ENCODE peak calls at places on chromosomes 7 and 10, in five cellular contexts. One of them, this sample, is unnamed. For H3K27me3, the result is how much of the 10 kb centered on the place peaks cover.

GRCh38 chr7:13240349-13240748 is 552.9 kb downstream of the ARL4A start:
- DNase-seq in tibial nerve: no peak
- DNase-seq in PC-9: no peak
- DNase-seq in H9: peak
- DNase-seq in adipocyte: peak
- DNase-seq in this sample: peak

GRCh38 chr7:82194011-82194410 is 249.6 kb downstream of the CACNA2D1 start:
- DNase-seq in tibial nerve: no peak
- DNase-seq in PC-9: no peak
- DNase-seq in H9: no peak
- DNase-seq in adipocyte: peak
- DNase-seq in this sample: no peak

GRCh38 chr10:101071266-101071884 is 9.6 kb downstream of the KAZALD1 start:
- DNase-seq in tibial nerve: peak
- DNase-seq in PC-9: no peak
- DNase-seq in H9: no peak
- DNase-seq in adipocyte: no peak
- DNase-seq in this sample: no peak

GRCh38 chr7:130899638-130900401 is 165.8 kb upstream of the KLF14 start:
- DNase-seq in tibial nerve: no peak
- DNase-seq in PC-9: no peak
- DNase-seq in H9: no peak
- DNase-seq in adipocyte: no peak
- DNase-seq in this sample: no peak

GRCh38 chr7:108135446-108136190 is 5.5 kb upstream of the LAMB4 start:
- DNase-seq in tibial nerve: no peak
- DNase-seq in PC-9: no peak
- DNase-seq in H9: no peak
- DNase-seq in adipocyte: no peak
- DNase-seq in this sample: no peak

GRCh38 chr7:27248911-27249723 is 6.5 kb downstream of the EVX1 start:
- DNase-seq in tibial nerve: no peak
- DNase-seq in PC-9: no peak
- DNase-seq in H9: no peak
- DNase-seq in adipocyte: no peak
- DNase-seq in this sample: no peak

GRCh38 chr7:32958046-32959025 is 1.1 kb downstream of the FKBP9 start:
- DNase-seq in tibial nerve: peak
- DNase-seq in PC-9: peak
- DNase-seq in H9: peak
- DNase-seq in adipocyte: peak
- DNase-seq in this sample: peak

GRCh38 chr10:50577681-50578350 is 45.9 kb downstream of the SGMS1 start:
- DNase-seq in tibial nerve: peak
- DNase-seq in PC-9: peak
- DNase-seq in H9: no peak
- DNase-seq in adipocyte: peak
- DNase-seq in this sample: no peak

GRCh38 chr10:21194510-21194993 is 297.4 kb upstream of the NEBL start:
- DNase-seq in tibial nerve: no peak
- DNase-seq in PC-9: peak
- DNase-seq in H9: no peak
- DNase-seq in adipocyte: no peak
- DNase-seq in this sample: no peak

GRCh38 chr10:44419790-44420549 is 35.1 kb upstream of the CXCL12 start:
- DNase-seq in tibial nerve: no peak
- DNase-seq in PC-9: no peak
- DNase-seq in H9: no peak
- DNase-seq in adipocyte: no peak
- DNase-seq in this sample: no peak
- H3K27me3 ChIP-seq in tibial nerve: under half
- H3K27me3 ChIP-seq in PC-9: under half
- H3K27me3 ChIP-seq in H9: under half
- H3K27me3 ChIP-seq in adipocyte: under half
- H3K27me3 ChIP-seq in this sample: under half

GRCh38 chr7:29192284-29192683 is 2.3 kb upstream of the CHN2 start:
- DNase-seq in tibial nerve: no peak
- DNase-seq in PC-9: no peak
- DNase-seq in H9: no peak
- DNase-seq in adipocyte: no peak
- DNase-seq in this sample: no peak

GRCh38 chr7:29194206-29194593 is 375 bp upstream of the CHN2 start:
- DNase-seq in tibial nerve: no peak
- DNase-seq in PC-9: no peak
- DNase-seq in H9: peak
- DNase-seq in adipocyte: peak
- DNase-seq in this sample: peak

GRCh38 chr7:29192811-29193210 is 1.8 kb upstream of the CHN2 start:
- DNase-seq in tibial nerve: no peak
- DNase-seq in PC-9: no peak
- DNase-seq in H9: no peak
- DNase-seq in adipocyte: no peak
- DNase-seq in this sample: no peak

GRCh38 chr7:29194594-29195417 is at the start of gene CHN2:
- DNase-seq in tibial nerve: peak
- DNase-seq in PC-9: no peak
- DNase-seq in H9: peak
- DNase-seq in adipocyte: peak
- DNase-seq in this sample: peak

DNA sequence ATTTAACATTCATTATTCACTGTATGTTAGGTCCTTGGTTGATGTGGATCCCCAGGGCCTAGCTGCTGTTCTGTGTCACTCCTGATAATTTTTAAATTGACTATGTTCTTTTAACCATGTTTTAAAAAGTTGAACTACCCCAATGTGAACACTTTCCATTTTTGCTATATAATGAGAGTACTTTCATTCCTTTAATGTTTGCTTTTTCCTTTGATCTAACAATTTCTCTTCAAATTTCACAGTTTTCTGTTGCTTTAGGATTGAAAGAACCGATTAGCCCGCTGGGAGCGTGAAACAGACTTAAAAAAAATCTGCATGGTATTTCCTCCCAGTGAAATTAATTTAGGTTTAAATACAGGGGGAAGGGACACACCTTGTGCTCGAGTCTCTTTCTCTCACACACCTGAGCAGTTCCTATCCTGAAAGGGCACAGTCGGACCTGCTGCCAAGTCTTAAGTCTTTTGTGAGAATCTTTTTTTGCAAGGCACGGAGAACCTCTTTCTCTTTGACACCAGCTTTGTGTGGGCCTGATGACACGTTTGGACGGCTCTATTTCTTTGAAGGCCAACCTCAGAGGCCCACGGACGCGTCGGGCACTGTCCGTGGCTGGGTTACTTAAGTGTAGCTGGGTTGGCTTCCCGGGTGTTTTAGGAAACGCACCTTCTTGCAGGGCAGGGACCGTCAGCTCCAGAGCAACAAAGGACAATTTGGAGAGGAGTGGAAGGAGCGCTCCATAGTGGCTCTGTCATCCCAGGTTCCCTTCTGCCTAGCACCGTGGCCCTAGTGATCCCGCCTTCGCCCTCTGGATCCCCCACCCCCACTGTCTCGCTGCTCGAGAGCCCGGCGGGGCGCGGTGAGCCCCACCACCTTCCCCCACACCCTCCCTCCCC is 1.0 kb upstream of the CHN2 start:
- DNase-seq in tibial nerve: no peak
- DNase-seq in PC-9: no peak
- DNase-seq in H9: peak
- DNase-seq in adipocyte: no peak
- DNase-seq in this sample: peak
- H3K27me3 ChIP-seq in tibial nerve: under half
- H3K27me3 ChIP-seq in PC-9: under half
- H3K27me3 ChIP-seq in H9: under half
- H3K27me3 ChIP-seq in adipocyte: half or more
- H3K27me3 ChIP-seq in this sample: under half

GRCh38 chr10:9091515-9092093 is 1037.1 kb downstream of the GATA3 start:
- DNase-seq in tibial nerve: no peak
- DNase-seq in PC-9: no peak
- DNase-seq in H9: no peak
- DNase-seq in adipocyte: no peak
- DNase-seq in this sample: no peak

GRCh38 chr10:9102026-9102425 is 1047.5 kb downstream of the GATA3 start:
- DNase-seq in tibial nerve: no peak
- DNase-seq in PC-9: no peak
- DNase-seq in H9: no peak
- DNase-seq in adipocyte: no peak
- DNase-seq in this sample: no peak

GRCh38 chr10:9097206-9097990 is 1042.9 kb downstream of the GATA3 start:
- DNase-seq in tibial nerve: no peak
- DNase-seq in PC-9: no peak
- DNase-seq in H9: no peak
- DNase-seq in adipocyte: no peak
- DNase-seq in this sample: no peak

GRCh38 chr10:9097991-9098306 is 1043.5 kb downstream of the GATA3 start:
- DNase-seq in tibial nerve: no peak
- DNase-seq in PC-9: no peak
- DNase-seq in H9: no peak
- DNase-seq in adipocyte: no peak
- DNase-seq in this sample: peak

DNA sequence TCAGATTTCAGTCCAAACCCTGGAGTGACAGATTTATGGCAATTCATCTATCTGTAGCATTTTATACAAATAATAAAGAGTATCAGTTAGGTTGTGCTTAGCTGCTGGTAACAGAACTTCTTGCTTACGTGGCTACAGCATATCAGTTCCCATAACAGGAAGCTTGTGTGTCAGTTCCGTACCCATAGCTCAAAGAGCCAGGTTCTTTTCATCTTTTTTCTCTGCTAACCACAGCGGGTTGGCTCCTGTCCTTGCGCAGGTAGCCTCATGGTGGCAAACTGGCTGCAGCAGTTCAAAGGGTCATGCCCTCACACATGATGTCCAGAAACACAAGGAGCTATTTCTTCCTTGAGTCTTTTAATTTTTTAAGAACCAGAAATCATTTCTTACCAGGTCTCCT is 1041.8 kb downstream of the GATA3 start:
- DNase-seq in tibial nerve: no peak
- DNase-seq in PC-9: no peak
- DNase-seq in H9: no peak
- DNase-seq in adipocyte: no peak
- DNase-seq in this sample: no peak
- H3K27me3 ChIP-seq in tibial nerve: under half
- H3K27me3 ChIP-seq in PC-9: under half
- H3K27me3 ChIP-seq in H9: under half
- H3K27me3 ChIP-seq in adipocyte: under half
- H3K27me3 ChIP-seq in this sample: half or more

GRCh38 chr7:142409471-142409870 is 151.6 kb upstream of the PRSS58 start:
- DNase-seq in tibial nerve: no peak
- DNase-seq in PC-9: no peak
- DNase-seq in H9: no peak
- DNase-seq in adipocyte: no peak
- DNase-seq in this sample: no peak

GRCh38 chr7:142414915-142415314 is 157.1 kb upstream of the PRSS58 start:
- DNase-seq in tibial nerve: no peak
- DNase-seq in PC-9: no peak
- DNase-seq in H9: no peak
- DNase-seq in adipocyte: no peak
- DNase-seq in this sample: no peak

GRCh38 chr7:142414135-142414534 is 156.3 kb upstream of the PRSS58 start:
- DNase-seq in tibial nerve: no peak
- DNase-seq in PC-9: no peak
- DNase-seq in H9: no peak
- DNase-seq in adipocyte: no peak
- DNase-seq in this sample: no peak

GRCh38 chr7:142412551-142413193 is 154.8 kb upstream of the PRSS58 start:
- DNase-seq in tibial nerve: no peak
- DNase-seq in PC-9: peak
- DNase-seq in H9: peak
- DNase-seq in adipocyte: peak
- DNase-seq in this sample: peak

GRCh38 chr7:142413280-142414000 is 155.6 kb upstream of the PRSS58 start:
- DNase-seq in tibial nerve: no peak
- DNase-seq in PC-9: no peak
- DNase-seq in H9: no peak
- DNase-seq in adipocyte: no peak
- DNase-seq in this sample: no peak
- H3K27me3 ChIP-seq in tibial nerve: under half
- H3K27me3 ChIP-seq in PC-9: under half
- H3K27me3 ChIP-seq in H9: under half
- H3K27me3 ChIP-seq in adipocyte: under half
- H3K27me3 ChIP-seq in this sample: under half

DNA sequence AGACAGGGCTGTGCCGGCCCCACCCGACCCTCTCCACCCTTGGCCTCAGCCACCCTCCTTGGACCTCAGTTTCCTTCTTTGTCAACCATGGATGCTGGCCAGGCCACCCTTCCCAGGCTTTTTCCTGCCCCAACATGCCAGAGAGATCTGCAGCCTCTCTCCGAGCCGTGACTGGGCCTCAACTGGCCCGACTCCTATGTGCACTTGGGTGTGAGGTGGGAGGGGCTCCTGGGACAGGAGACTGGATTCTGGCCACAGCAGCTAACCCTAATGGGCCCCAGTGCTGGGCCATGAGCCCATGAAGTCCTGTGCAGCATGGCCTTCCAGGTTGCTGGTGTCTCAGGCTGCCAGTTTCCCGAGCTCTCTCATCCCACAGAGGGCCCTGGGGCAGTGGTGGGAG is 47.7 kb upstream of the PCBD1 start:
- DNase-seq in tibial nerve: no peak
- DNase-seq in PC-9: no peak
- DNase-seq in H9: no peak
- DNase-seq in adipocyte: no peak
- DNase-seq in this sample: no peak
- H3K27me3 ChIP-seq in tibial nerve: under half
- H3K27me3 ChIP-seq in PC-9: under half
- H3K27me3 ChIP-seq in H9: under half
- H3K27me3 ChIP-seq in adipocyte: half or more
- H3K27me3 ChIP-seq in this sample: under half

DNA sequence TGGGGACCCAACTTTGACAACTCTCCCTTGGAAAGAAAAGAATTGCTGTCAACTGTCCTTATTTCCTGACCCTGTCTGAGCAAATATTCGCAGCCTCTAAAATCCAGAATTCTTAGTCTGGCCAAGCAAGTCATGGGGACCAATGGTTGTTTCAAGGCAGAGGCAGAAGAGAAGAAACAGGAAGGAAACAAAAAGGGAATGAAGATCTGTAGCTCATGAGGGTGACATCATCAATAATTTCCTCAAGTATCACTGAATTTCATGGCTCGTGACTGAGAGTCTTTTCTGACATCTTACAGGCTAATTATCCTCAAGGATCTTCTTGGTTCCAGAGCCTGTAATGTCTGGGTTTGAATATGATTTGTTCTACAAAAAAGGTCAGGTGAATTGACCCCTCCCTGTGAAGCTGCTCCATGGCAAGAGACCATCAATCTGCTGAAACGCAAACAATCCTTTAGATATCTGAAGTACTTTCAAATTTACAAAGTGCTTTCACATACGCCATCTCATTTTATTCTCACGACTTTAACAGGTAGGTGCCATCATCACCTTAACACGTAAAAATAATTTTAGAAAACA is 5.8 kb downstream of the CDK6 start:
- DNase-seq in tibial nerve: no peak
- DNase-seq in PC-9: no peak
- DNase-seq in H9: no peak
- DNase-seq in adipocyte: peak
- DNase-seq in this sample: no peak
- H3K27me3 ChIP-seq in tibial nerve: under half
- H3K27me3 ChIP-seq in PC-9: under half
- H3K27me3 ChIP-seq in H9: under half
- H3K27me3 ChIP-seq in adipocyte: under half
- H3K27me3 ChIP-seq in this sample: under half

GRCh38 chr7:156092307-156092706 is 280.0 kb upstream of the SHH start:
- DNase-seq in tibial nerve: no peak
- DNase-seq in PC-9: no peak
- DNase-seq in H9: no peak
- DNase-seq in adipocyte: no peak
- DNase-seq in this sample: no peak
- H3K27me3 ChIP-seq in tibial nerve: under half
- H3K27me3 ChIP-seq in PC-9: under half
- H3K27me3 ChIP-seq in H9: under half
- H3K27me3 ChIP-seq in adipocyte: under half
- H3K27me3 ChIP-seq in this sample: under half

This sample was measured in endodermal cell.